ENCODE peak calls at places on chromosomes 6 and 20, in four cellular contexts. J is GM23338, E is right lobe of liver, O is brain microvascular endothelial cell. T is an unnamed sample.

GRCh38 chr20:19975901-19976300 is 41.3 kb upstream of the NAA20 start:
- DNase-seq in J (no peak), E (no peak), O (no peak), T (no peak)

GRCh38 chr6:50271266-50271665 is 221.5 kb upstream of the DEFB112 start:
- DNase-seq in J (no peak), E (no peak), O (peak; percentile 15), T (no peak)

GRCh38 chr6:148457137-148457842 is 114.7 kb downstream of the SASH1 start:
- DNase-seq in J (no peak), E (no peak), O (peak; percentile 68), T (peak; percentile 48)

GRCh38 chr20:35563834-35564233 is 22.0 kb downstream of the ERGIC3 start:
- DNase-seq in J (no peak), E (no peak), O (no peak), T (no peak)

GRCh38 chr6:161011509-161012480 is 20.2 kb downstream of the MAP3K4 start:
- DNase-seq in J (peak; percentile 89), E (no peak), O (peak; percentile 14), T (no peak)

GRCh38 chr6:52162940-52163908 is 23.0 kb upstream of the IL17A start:
- DNase-seq in J (peak; percentile 53), E (no peak), O (no peak), T (peak; percentile 7)

GRCh38 chr6:6749791-6750434 is 161.4 kb downstream of the LY86 start:
- DNase-seq in J (peak; percentile 53), E (peak; percentile 62), O (peak; percentile 86), T (peak; percentile 43)

GRCh38 chr6:33384581-33385020 is 7.0 kb upstream of the KIFC1 start:
- DNase-seq in J (peak; percentile 72), E (no peak), O (peak; percentile 38), T (peak; percentile 70)

GRCh38 chr6:137416376-137417109 is 77.7 kb downstream of the OLIG3 start:
- DNase-seq in J (peak; percentile 9), E (no peak), O (peak; percentile 54), T (peak; percentile 62)

GRCh38 chr6:159038914-159039884 is 5.6 kb downstream of the TAGAP start:
- DNase-seq in J (no peak), E (no peak), O (no peak), T (peak; percentile 41)

GRCh38 chr20:22862645-22863230 is 172.4 kb upstream of the SSTR4 start:
- DNase-seq in J (peak; percentile 19), E (no peak), O (no peak), T (no peak)

GRCh38 chr20:53789913-53790675 is 196.5 kb upstream of the ZNF217 start:
- DNase-seq in J (no peak), E (no peak), O (no peak), T (no peak)

GRCh38 chr6:113623124-113623523 is 234.0 kb upstream of the MARCKS start:
- DNase-seq in J (no peak), E (no peak), O (no peak), T (no peak)

GRCh38 chr6:106511274-106512047 is 117.8 kb downstream of the RTN4IP1 start:
- DNase-seq in J (peak; percentile 81), E (peak; percentile 45), O (no peak), T (no peak)

GRCh38 chr6:159842035-159842434 is 42.0 kb downstream of the PNLDC1 start:
- DNase-seq in J (peak; percentile 77), E (no peak), O (no peak), T (no peak)

GRCh38 chr20:19729672-19730071 is 28.4 kb upstream of the RIN2 start:
- DNase-seq in J (no peak), E (no peak), O (no peak), T (no peak)

GRCh38 chr6:139839506-139840156 is 465.2 kb upstream of the CITED2 start:
- DNase-seq in J (no peak), E (peak; percentile 38), O (peak; percentile 26), T (no peak)

GRCh38 chr20:63317601-63318291 is 24.8 kb downstream of the COL20A1 start:
- DNase-seq in J (no peak), E (no peak), O (no peak), T (no peak)

GRCh38 chr6:41846666-41847237 is 48.4 kb downstream of the USP49 start:
- DNase-seq in J (peak; percentile 81), E (peak; percentile 24), O (peak; percentile 93), T (peak; percentile 79)
- H3K4me3 ChIP-seq in J (no peak overlapping the region), E (no peak overlapping the region), O (no peak overlapping the region), T (no peak overlapping the region)

DNA sequence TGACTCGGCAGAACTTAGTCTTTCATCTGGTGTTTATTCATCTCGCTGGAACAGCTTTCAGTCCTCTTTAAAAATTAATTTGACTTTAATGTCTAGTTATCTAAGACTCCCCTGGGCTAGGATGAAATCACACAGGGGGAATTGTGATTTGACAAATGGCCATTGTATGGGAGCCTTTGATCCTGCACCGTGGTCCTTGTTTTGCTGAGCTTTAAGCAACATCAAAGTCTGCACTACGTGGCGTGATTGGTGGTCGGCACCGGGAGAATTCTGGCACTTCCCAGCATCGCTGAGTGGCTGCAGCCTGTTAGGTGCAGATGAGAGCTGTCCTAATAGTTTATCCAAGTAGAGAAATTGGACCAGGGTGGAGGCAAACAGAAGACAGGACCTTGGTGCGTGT is 146.9 kb downstream of the TBC1D7 start:
- DNase-seq in J (no peak), E (no peak), O (no peak), T (no peak)
- H3K4me3 ChIP-seq in J (no peak overlapping the region), E (no peak overlapping the region), O (peak overlapping the region; percentile 1), T (no peak overlapping the region)

GRCh38 chr6:144582939-144583613 is 297.9 kb downstream of the UTRN start:
- DNase-seq in J (peak; percentile 36), E (peak; percentile 42), O (no peak), T (no peak)
- H3K4me3 ChIP-seq in J (peak overlapping the region; percentile 40), E (no peak overlapping the region), O (peak overlapping the region; percentile 32), T (peak overlapping the region; percentile 28)

GRCh38 chr6:36912583-36912982 is 26.8 kb downstream of the C6orf89 start:
- DNase-seq in J (no peak), E (no peak), O (peak; percentile 75), T (peak; percentile 89)
- H3K4me3 ChIP-seq in J (no peak overlapping the region), E (no peak overlapping the region), O (no peak overlapping the region), T (no peak overlapping the region)

GRCh38 chr20:25864326-25864970 is 167.8 kb upstream of the ZNF337 start:
- DNase-seq in J (no peak), E (no peak), O (no peak), T (no peak)

GRCh38 chr20:25867776-25868649 is 171.4 kb upstream of the ZNF337 start:
- DNase-seq in J (peak; percentile 88), E (peak; percentile 64), O (peak; percentile 77), T (no peak)

GRCh38 chr20:25863536-25864325 is 167.1 kb upstream of the ZNF337 start:
- DNase-seq in J (peak; percentile 64), E (no peak), O (no peak), T (no peak)

GRCh38 chr20:25865715-25866656 is 169.3 kb upstream of the ZNF337 start:
- DNase-seq in J (peak; percentile 85), E (peak; percentile 85), O (peak; percentile 75), T (no peak)

GRCh38 chr20:25864986-25865714 is 168.5 kb upstream of the ZNF337 start:
- DNase-seq in J (no peak), E (no peak), O (no peak), T (no peak)
- H3K4me3 ChIP-seq in J (peak overlapping the region; percentile 61), E (peak overlapping the region; percentile 29), O (peak overlapping the region; percentile 43), T (peak overlapping the region; percentile 47)

GRCh38 chr6:43973351-43973750 is 153.9 kb downstream of the MRPL14 start:
- DNase-seq in J (no peak), E (no peak), O (no peak), T (no peak)

GRCh38 chr6:43970913-43971775 is 156.1 kb downstream of the MRPL14 start:
- DNase-seq in J (no peak), E (peak; percentile 81), O (no peak), T (no peak)

GRCh38 chr6:43972179-43972914 is 154.9 kb downstream of the MRPL14 start:
- DNase-seq in J (no peak), E (no peak), O (no peak), T (no peak)

GRCh38 chr6:43971776-43972126 is 155.5 kb downstream of the MRPL14 start:
- DNase-seq in J (no peak), E (no peak), O (no peak), T (no peak)

DNA sequence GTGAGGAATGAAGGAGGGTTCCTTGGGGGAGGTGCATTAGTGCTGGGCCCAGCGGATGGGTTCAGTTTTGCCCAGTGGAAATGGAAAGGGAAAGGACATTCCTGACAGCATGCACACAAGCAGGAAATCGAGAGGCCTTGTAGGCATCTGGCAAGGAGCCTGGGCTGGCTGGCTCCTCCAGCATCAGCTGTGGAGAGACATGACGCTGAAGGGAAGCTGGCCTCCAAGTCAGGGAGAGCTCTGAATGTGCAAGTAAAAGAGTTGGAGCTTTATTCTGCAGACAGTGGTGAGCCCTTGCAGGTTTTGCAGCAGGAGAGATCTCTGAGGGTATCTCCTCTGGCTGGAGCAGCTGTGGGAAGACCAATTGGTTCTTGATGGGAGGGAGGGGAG is 154.3 kb downstream of the MRPL14 start:
- DNase-seq in J (no peak), E (peak; percentile 77), O (peak; percentile 65), T (peak; percentile 78)
- H3K4me3 ChIP-seq in J (no peak overlapping the region), E (no peak overlapping the region), O (no peak overlapping the region), T (no peak overlapping the region)

GRCh38 chr6:45518321-45518720 is 140.6 kb upstream of the SUPT3H start:
- DNase-seq in J (no peak), E (no peak), O (no peak), T (no peak)
- H3K4me3 ChIP-seq in J (no peak overlapping the region), E (no peak overlapping the region), O (no peak overlapping the region), T (no peak overlapping the region)

GRCh38 chr6:54516331-54516730 is 208.1 kb downstream of the TINAG start:
- DNase-seq in J (no peak), E (no peak), O (no peak), T (no peak)
- H3K4me3 ChIP-seq in J (no peak overlapping the region), E (no peak overlapping the region), O (no peak overlapping the region), T (no peak overlapping the region)

T was measured in AG09309.